ENCODE peak calls at places on chromosomes 7 and 10, in four cellular contexts. Q, E, P and J are unnamed samples.

GRCh38 chr7:18357691-18358090 is 137.9 kb upstream of the HDAC9 start:
- DNase-seq in P (no peak), Q (no peak), E (no peak), J (no peak)

GRCh38 chr10:49611815-49612512 is 1.9 kb downstream of the SLC18A3 start:
- DNase-seq in P (no peak), Q (no peak), E (no peak), J (no peak)

GRCh38 chr7:77393261-77393660 is 22.9 kb downstream of the GSAP start:
- DNase-seq in Q (no peak), E (no peak), P (no peak), J (no peak)

GRCh38 chr10:14757394-14757793 is 17.3 kb downstream of the FAM107B start:
- DNase-seq in E (no peak), Q (no peak), P (no peak), J (no peak)

GRCh38 chr7:133853706-133854276 is 273.3 kb upstream of the LRGUK start:
- DNase-seq in E (peak; percentile 61), P (no peak), Q (peak; percentile 19), J (no peak)

GRCh38 chr10:96417432-96417831 is 58.6 kb upstream of the OPALIN start:
- DNase-seq in E (peak; percentile 12), P (no peak), Q (no peak), J (no peak)

GRCh38 chr10:20254497-20254896 is 438.3 kb downstream of the PLXDC2 start:
- DNase-seq in E (no peak), Q (no peak), P (no peak), J (no peak)

GRCh38 chr10:126126856-126127255 is 230.5 kb downstream of the FANK1 start:
- DNase-seq in Q (no peak), P (peak; percentile 55), E (peak; percentile 12), J (no peak)

GRCh38 chr10:109966961-109967738 is 40.6 kb upstream of the ADD3 start:
- DNase-seq in E (peak; percentile 48), P (no peak), Q (no peak), J (no peak)

GRCh38 chr7:154753226-154753625 is 249.7 kb downstream of the PAXIP1 start:
- DNase-seq in Q (no peak), P (no peak), E (no peak), J (no peak)

GRCh38 chr7:64799-65430 is 127.5 kb upstream of the FAM20C start:
- DNase-seq in P (no peak), E (no peak), Q (no peak), J (no peak)

GRCh38 chr7:72308986-72309385 is 103.2 kb downstream of the CALN1 start:
- DNase-seq in Q (no peak), P (no peak), E (no peak), J (no peak)

GRCh38 chr7:82441916-82442478 is 1.6 kb downstream of the CACNA2D1 start:
- DNase-seq in Q (no peak), P (no peak), E (no peak), J (no peak)

GRCh38 chr10:61628875-61629513 is 33.7 kb upstream of the CABCOCO1 start:
- DNase-seq in P (no peak), E (no peak), Q (no peak), J (no peak)

GRCh38 chr7:51175992-51176388 is 140.6 kb downstream of the COBL start:
- DNase-seq in E (no peak), P (no peak), Q (no peak), J (no peak)

GRCh38 chr7:32892521-32893224 is 1.1 kb upstream of the KBTBD2 start:
- DNase-seq in P (no peak), Q (peak; percentile 33), E (peak; percentile 54), J (peak; percentile 72)

GRCh38 chr10:125531470-125531869 is 151.5 kb downstream of the TEX36 start:
- DNase-seq in Q (no peak), P (no peak), E (no peak), J (no peak)

GRCh38 chr10:36573246-36573645 is 552.2 kb upstream of the ANKRD30A start:
- DNase-seq in E (no peak), P (no peak), Q (no peak), J (no peak)

GRCh38 chr7:70415179-70415972 is 716.6 kb upstream of the GALNT17 start:
- DNase-seq in P (no peak), Q (no peak), E (no peak), J (no peak)

GRCh38 chr10:90857635-90858488 is at the start of gene HTR7:
- DNase-seq in P (no peak), Q (peak; percentile 62), E (peak; percentile 52), J (peak; percentile 38)

GRCh38 chr7:5296627-5297226 is 14.0 kb downstream of the SLC29A4 start:
- DNase-seq in P (no peak), Q (no peak), E (no peak), J (no peak)

GRCh38 chr7:117478796-117479479 is 887 bp upstream of the CFTR start:
- DNase-seq in P (no peak), E (peak; percentile 34), Q (no peak), J (no peak)

GRCh38 chr7:13849528-13849892 is 140.0 kb downstream of the ETV1 start:
- DNase-seq in E (no peak), Q (no peak), P (no peak), J (no peak)

GRCh38 chr7:13852281-13852968 is 137.0 kb downstream of the ETV1 start:
- DNase-seq in P (no peak), Q (no peak), E (no peak), J (no peak)

GRCh38 chr7:13848576-13849527 is 140.6 kb downstream of the ETV1 start:
- DNase-seq in E (no peak), Q (no peak), P (no peak), J (no peak)

GRCh38 chr7:13850185-13850752 is 139.2 kb downstream of the ETV1 start:
- DNase-seq in E (peak; percentile 31), Q (no peak), P (no peak), J (no peak)

GRCh38 chr7:13851756-13852155 is 137.7 kb downstream of the ETV1 start:
- DNase-seq in E (no peak), Q (no peak), P (no peak), J (no peak)
- H3K4me1 ChIP-seq in E (peaks cover 2% of the 10 kb centered on the region), Q (no peaks in the 10 kb centered on the region), P (no peaks in the 10 kb centered on the region), J (no peaks in the 10 kb centered on the region)

DNA sequence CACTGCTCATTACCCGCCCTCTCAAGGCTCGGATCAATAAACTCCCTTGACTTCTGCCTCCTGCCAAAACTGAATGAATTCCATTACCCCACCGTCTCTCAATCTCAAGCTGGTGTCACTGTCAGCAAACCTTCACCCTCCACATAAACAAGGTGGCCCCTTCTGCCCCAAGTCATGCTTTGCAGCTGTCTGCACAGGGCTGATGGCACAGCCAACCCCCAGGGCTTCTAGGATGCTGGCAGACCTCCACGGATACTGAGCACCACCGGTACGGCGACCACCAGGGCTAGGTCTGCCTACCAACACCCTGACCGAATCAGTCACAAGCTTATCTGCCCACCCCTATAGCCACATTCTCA is 46.1 kb downstream of the PARD3 start:
- DNase-seq in E (no peak), P (no peak), Q (no peak), J (no peak)
- H3K4me3 ChIP-seq in E (no peak overlapping the region), P (peak overlapping the region; percentile 6), Q (peak overlapping the region; percentile 50), J (no peak overlapping the region)

GRCh38 chr10:98613446-98613845 is 166.7 kb upstream of the HPS1 start:
- DNase-seq in E (no peak), P (no peak), Q (no peak), J (no peak)
- H3K4me1 ChIP-seq in E (no peaks in the 10 kb centered on the region), P (no peaks in the 10 kb centered on the region), Q (peaks cover 10% of the 10 kb centered on the region), J (peaks cover 11% of the 10 kb centered on the region)

GRCh38 chr10:69201045-69201444 is 19.1 kb upstream of the HKDC1 start:
- DNase-seq in P (no peak), Q (no peak), E (no peak), J (no peak)

DNA sequence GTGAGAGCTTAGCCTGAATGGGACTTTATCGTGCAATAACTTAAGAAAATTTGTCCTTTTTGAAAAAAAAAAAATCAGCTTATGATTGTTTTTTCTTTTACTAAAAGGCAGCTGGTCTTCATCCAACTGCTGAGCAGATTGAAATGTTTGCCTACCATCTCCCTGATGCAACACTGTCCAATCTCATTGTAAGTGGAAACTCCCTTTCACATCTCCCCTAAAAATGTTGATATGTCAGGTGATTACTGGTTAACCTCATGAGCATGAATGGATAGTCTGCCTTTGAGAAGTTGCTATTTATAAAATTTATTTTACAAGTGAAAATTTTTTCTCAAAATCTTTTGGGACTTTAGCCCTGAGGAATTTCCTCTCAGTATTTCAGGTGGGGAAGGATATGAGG is 17.8 kb upstream of the HKDC1 start:
- DNase-seq in Q (no peak), P (no peak), E (no peak), J (no peak)
- H3K4me3 ChIP-seq in Q (no peak overlapping the region), P (no peak overlapping the region), E (no peak overlapping the region), J (no peak overlapping the region)